ENCODE peak calls at places on chromosomes 6 and 20, in eight cellular contexts. B, R, S, L, C, F, E and J are unnamed samples.

GRCh38 chr20:36101201-36101600 is 53.3 kb upstream of the EPB41L1 start:
- DNase-seq in R (no peak), L (peak; percentile 53), F (no peak), E (no peak), C (no peak), S (no peak), B (no peak), J (peak; percentile 47)

GRCh38 chr6:111483736-111484654 is 977 bp upstream of the REV3L start:
- DNase-seq in R (peak; percentile 98), E (peak; percentile 89), S (peak; percentile 72), C (peak; percentile 96), L (peak; percentile 96), F (peak; percentile 51), B (peak; percentile 98), J (peak; percentile 91)

GRCh38 chr6:33335916-33336315 is 18.4 kb upstream of the ZBTB22 start:
- DNase-seq in L (no peak), S (no peak), C (no peak), B (no peak), F (no peak), R (no peak), E (no peak), J (no peak)

GRCh38 chr6:144266091-144266649 is 19.0 kb upstream of the UTRN start:
- DNase-seq in L (peak; percentile 40), R (peak; percentile 88), B (peak; percentile 85), F (no peak), S (peak; percentile 64), C (peak; percentile 9), E (no peak), J (peak; percentile 71)

GRCh38 chr20:49583669-49584417 is 15.9 kb upstream of the PTGIS start:
- DNase-seq in F (no peak), C (peak; percentile 92), E (peak; percentile 58), S (no peak), R (peak; percentile 87), L (peak; percentile 86), B (peak; percentile 99), J (no peak)

GRCh38 chr6:38378801-38379200 is 260.9 kb downstream of the BTBD9 start:
- DNase-seq in E (no peak), R (no peak), C (no peak), F (no peak), L (no peak), B (peak; percentile 48), S (no peak), J (no peak)

GRCh38 chr6:33923857-33924514 is 120.2 kb upstream of the MLN start:
- DNase-seq in S (no peak), B (no peak), R (no peak), E (no peak), F (no peak), L (no peak), C (no peak), J (no peak)

GRCh38 chr6:147922764-147923163 is 414.3 kb downstream of the SAMD5 start:
- DNase-seq in B (no peak), F (no peak), C (no peak), L (no peak), S (no peak), E (no peak), R (no peak), J (no peak)

GRCh38 chr6:99415446-99415845 is 9.7 kb downstream of the PNISR start:
- DNase-seq in F (no peak), E (no peak), R (no peak), L (no peak), S (no peak), C (no peak), B (no peak), J (no peak)

GRCh38 chr6:34648808-34649207 is 47.8 kb downstream of the ILRUN start:
- DNase-seq in C (no peak), B (no peak), E (no peak), S (no peak), L (no peak), R (no peak), F (no peak), J (no peak)

GRCh38 chr20:51583073-51583472 is 40.6 kb upstream of the NFATC2 start:
- DNase-seq in B (no peak), F (no peak), S (no peak), L (no peak), R (no peak), C (no peak), E (no peak), J (no peak)

GRCh38 chr20:31560900-31561598 is 44.0 kb upstream of the ID1 start:
- DNase-seq in F (no peak), L (peak; percentile 66), R (peak; percentile 95), S (peak; percentile 91), B (peak; percentile 98), C (peak; percentile 92), E (no peak), J (no peak)

GRCh38 chr20:48618631-48619030 is 209.2 kb downstream of the PREX1 start:
- DNase-seq in R (no peak), B (no peak), L (no peak), F (no peak), C (no peak), S (no peak), E (no peak), J (no peak)

GRCh38 chr20:4134861-4135379 is 119.6 kb upstream of the RNF24 start:
- DNase-seq in F (no peak), S (no peak), E (no peak), L (no peak), B (no peak), C (no peak), R (no peak), J (no peak)

GRCh38 chr20:301886-302848 is 4.8 kb downstream of the ZCCHC3 start:
- DNase-seq in C (no peak), B (no peak), F (no peak), S (no peak), L (no peak), R (no peak), E (no peak), J (peak; percentile 67)

GRCh38 chr6:7165002-7165735 is 57.4 kb downstream of the RREB1 start:
- DNase-seq in C (no peak), L (peak; percentile 60), R (peak; percentile 61), E (peak; percentile 92), B (peak; percentile 57), S (no peak), F (no peak), J (no peak)

GRCh38 chr20:55746723-55747122 is 258.6 kb downstream of the CBLN4 start:
- DNase-seq in C (no peak), F (no peak), B (no peak), E (no peak), R (no peak), S (no peak), L (no peak), J (no peak)
- H3K9me3 ChIP-seq in C (peaks cover 5% of the 10 kb centered on the region), F (no peaks in the 10 kb centered on the region), B (no peaks in the 10 kb centered on the region), E (no peaks in the 10 kb centered on the region), R (no peaks in the 10 kb centered on the region), S (peaks cover 33% of the 10 kb centered on the region), L (no peaks in the 10 kb centered on the region), J (no peaks in the 10 kb centered on the region)

GRCh38 chr6:30007132-30007764 is 53.8 kb upstream of the POLR1H start:
- DNase-seq in E (no peak), S (no peak), C (no peak), R (no peak), F (no peak), B (no peak), L (no peak), J (peak; percentile 63)
- TF ChIP-seq EZH2 in E (no peak), S (no peak), C (peak; percentile 70), R (peak; percentile 1), F (peak; percentile 47), B (peak; percentile 73), L (no peak), J (peak; percentile 87)

DNA sequence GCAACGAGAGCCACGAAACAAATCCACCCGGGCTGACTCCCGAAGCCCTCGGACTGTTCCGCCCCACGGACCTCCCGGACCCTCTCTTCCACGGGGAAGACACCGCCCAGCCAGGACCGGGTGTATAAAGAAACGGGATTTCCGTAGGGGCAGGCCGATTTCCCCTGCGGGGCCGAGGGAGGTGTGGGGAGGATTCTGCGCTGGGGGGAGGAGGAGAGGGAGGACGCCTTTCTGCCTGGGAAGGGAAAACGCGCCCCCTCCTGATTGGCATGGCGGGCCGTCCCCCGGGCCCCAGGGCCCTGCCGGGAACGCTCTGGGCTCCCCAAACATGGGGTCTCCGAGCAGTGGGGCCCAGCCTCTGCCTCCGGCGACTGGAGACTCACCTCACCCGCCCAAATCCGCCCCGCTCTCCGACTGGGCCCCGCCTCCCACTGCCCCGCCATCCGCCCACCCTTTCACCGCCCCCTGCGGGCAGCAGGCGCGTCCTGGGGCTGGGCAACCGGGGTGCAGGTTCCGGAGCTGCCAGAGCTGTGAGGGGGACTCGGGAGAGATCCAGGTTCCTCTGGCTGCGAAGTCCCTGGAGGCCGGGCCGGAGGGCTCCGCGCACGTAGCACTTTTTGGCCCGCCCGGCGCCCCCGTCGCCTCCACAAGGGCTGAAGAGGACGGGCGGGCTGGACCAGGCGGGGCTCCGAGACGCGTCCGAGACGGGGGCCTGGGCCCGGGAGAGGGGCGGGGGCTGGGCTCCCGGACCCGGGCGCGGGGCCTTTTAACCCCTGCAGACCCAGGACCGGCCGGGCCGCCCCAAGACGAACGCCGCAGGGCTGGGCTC is 586 bp upstream of the PPDPF start:
- DNase-seq in F (no peak), E (peak; percentile 71), L (peak; percentile 80), S (no peak), R (peak; percentile 46), B (peak; percentile 37), C (peak; percentile 64), J (peak; percentile 93)
- H3K9me3 ChIP-seq in F (no peaks in the 10 kb centered on the region), E (peaks cover 7% of the 10 kb centered on the region), L (no peaks in the 10 kb centered on the region), S (peaks cover 7% of the 10 kb centered on the region), R (no peaks in the 10 kb centered on the region), B (no peaks in the 10 kb centered on the region), C (no peaks in the 10 kb centered on the region), J (no peaks in the 10 kb centered on the region)

GRCh38 chr20:64049060-64049886 is at the start of gene SOX18:
- DNase-seq in L (peak; percentile 69), B (no peak), R (peak; percentile 26), C (peak; percentile 48), E (peak; percentile 90), F (no peak), S (no peak), J (peak; percentile 82)

GRCh38 chr20:64049887-64050260 is 435 bp upstream of the SOX18 start:
- DNase-seq in R (no peak), E (no peak), S (no peak), C (peak; percentile 49), L (no peak), F (no peak), B (no peak), J (no peak)

GRCh38 chr20:64047968-64048401 is 1.5 kb downstream of the SOX18 start:
- DNase-seq in L (no peak), B (no peak), S (no peak), R (no peak), C (peak; percentile 21), E (no peak), F (no peak), J (peak; percentile 68)

GRCh38 chr20:64047046-64047389 is 2.4 kb downstream of the SOX18 start:
- DNase-seq in E (no peak), F (no peak), R (no peak), C (peak; percentile 28), L (no peak), B (no peak), S (no peak), J (no peak)

DNA sequence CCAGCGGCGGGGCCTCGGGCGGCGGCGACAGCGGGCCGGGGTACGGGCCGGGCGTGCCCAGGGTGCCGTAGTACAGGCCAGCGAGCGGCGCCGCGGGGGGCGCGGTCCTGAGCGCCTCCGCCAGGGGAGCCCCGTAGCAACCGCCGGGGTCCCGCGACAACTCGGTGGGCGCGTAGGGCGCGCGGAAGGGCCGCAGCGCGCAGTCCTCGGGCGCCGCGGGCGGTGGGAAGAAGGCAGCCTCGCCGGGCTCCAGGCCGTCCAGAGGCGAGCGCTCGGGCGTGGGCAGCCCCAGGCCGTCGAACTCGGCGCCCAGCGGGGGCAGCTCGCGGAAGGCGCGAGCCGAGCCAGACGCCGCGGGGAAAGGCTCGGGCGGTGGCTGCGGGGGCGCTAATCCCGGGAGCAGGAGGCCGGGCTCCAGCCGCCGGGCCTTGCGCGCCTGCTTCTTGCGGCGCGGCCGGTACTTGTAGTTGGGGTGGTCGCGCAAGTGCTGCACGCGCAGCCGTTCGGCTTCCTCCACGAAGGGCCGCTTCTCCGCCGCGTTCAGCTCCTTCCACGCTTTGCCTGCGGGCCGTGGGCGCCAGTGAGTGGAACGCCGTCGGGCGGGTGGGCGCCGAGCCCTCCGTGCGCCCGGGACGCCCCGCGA is 916 bp downstream of the SOX18 start:
- DNase-seq in L (no peak), S (no peak), B (no peak), R (no peak), E (no peak), C (no peak), F (no peak), J (peak; percentile 70)
- TF ChIP-seq EZH2 in L (no peak), S (no peak), B (peak; percentile 96), R (peak; percentile 91), E (no peak), C (no peak), F (peak; percentile 95), J (peak; percentile 95)